ENCODE peak calls at places on chromosomes 7 and 10, in four cellular contexts. G is psoas muscle, P is HTR-8/SVneo, F is memory B cell. E is an unnamed sample.

GRCh38 chr7:104894998-104895850 is 118.8 kb upstream of the KMT2E start:
- DNase-seq in G (no peak), P (no peak), F (no peak), E (peak)

GRCh38 chr7:141664450-141664849 is 37.5 kb downstream of the DENND11 start:
- DNase-seq in G (no peak), P (no peak), F (no peak), E (no peak)

GRCh38 chr7:42493436-42494198 is 256.6 kb upstream of the GLI3 start:
- DNase-seq in G (peak), P (peak), F (no peak), E (no peak)

GRCh38 chr10:32189400-32190084 is 133.3 kb upstream of the KIF5B start:
- DNase-seq in G (no peak), P (no peak), F (no peak), E (no peak)

GRCh38 chr10:49393301-49393700 is 2.6 kb downstream of the DRGX start:
- DNase-seq in G (no peak), P (no peak), F (no peak), E (no peak)

GRCh38 chr10:120402358-120402757 is 54.7 kb upstream of the PLPP4 start:
- DNase-seq in G (no peak), P (no peak), F (no peak), E (no peak)

GRCh38 chr10:76453997-76454396 is 1022.6 kb downstream of the LRMDA start:
- DNase-seq in G (no peak), P (no peak), F (no peak), E (no peak)

GRCh38 chr7:67523706-67524105 is 527.1 kb downstream of the TYW1 start:
- DNase-seq in G (no peak), P (no peak), F (no peak), E (no peak)

GRCh38 chr10:8159628-8160165 is 105.2 kb downstream of the GATA3 start:
- DNase-seq in G (no peak), P (peak), F (no peak), E (no peak)

GRCh38 chr7:113404245-113404644 is 285.9 kb upstream of the SMIM30 start:
- DNase-seq in G (no peak), P (no peak), F (no peak), E (no peak)

GRCh38 chr7:149680316-149681025 is 92.9 kb downstream of the ZNF467 start:
- DNase-seq in G (no peak), P (no peak), F (no peak), E (no peak)

GRCh38 chr7:26436996-26437547 is 145.4 kb downstream of the SNX10 start:
- DNase-seq in G (no peak), P (no peak), F (no peak), E (no peak)

GRCh38 chr7:81857385-81857784 is 87.5 kb upstream of the HGF start:
- DNase-seq in G (no peak), P (no peak), F (no peak), E (no peak)

GRCh38 chr10:45058580-45058979 is 57.9 kb downstream of the ZNF22 start:
- DNase-seq in G (no peak), P (no peak), F (no peak), E (no peak)

GRCh38 chr10:12590682-12591642 is 241.6 kb downstream of the CAMK1D start:
- DNase-seq in G (no peak), P (no peak), F (no peak), E (no peak)

GRCh38 chr10:50572017-50572491 is 51.7 kb downstream of the SGMS1 start:
- DNase-seq in G (no peak), P (no peak), F (no peak), E (no peak)

GRCh38 chr10:121819049-121819448 is 108.8 kb downstream of the ATE1 start:
- DNase-seq in G (no peak), P (no peak), F (no peak), E (no peak)

GRCh38 chr7:156379242-156380070 is 261.1 kb upstream of the RNF32 start:
- DNase-seq in G (no peak), P (no peak), F (no peak), E (no peak)

GRCh38 chr10:77737608-77738007 is 100.0 kb upstream of the KCNMA1 start:
- DNase-seq in G (no peak), P (peak), F (no peak), E (no peak)

GRCh38 chr10:11702264-11702663 is 39.9 kb upstream of the ECHDC3 start:
- DNase-seq in G (no peak), P (no peak), F (no peak), E (no peak)

GRCh38 chr7:9124320-9124719 is 690.9 kb downstream of the NXPH1 start:
- DNase-seq in G (no peak), P (no peak), F (no peak), E (no peak)

GRCh38 chr10:43254199-43254730 is 12.6 kb downstream of the RASGEF1A start:
- DNase-seq in G (no peak), P (no peak), F (no peak), E (no peak)

GRCh38 chr7:132379292-132379691 is 197.0 kb downstream of the PLXNA4 start:
- DNase-seq in G (no peak), P (no peak), F (no peak), E (no peak)

GRCh38 chr10:100510533-100511308 is 8.9 kb downstream of the SEC31B start:
- DNase-seq in G (no peak), P (no peak), F (no peak), E (no peak)

GRCh38 chr7:26508917-26509316 is 217.3 kb downstream of the SNX10 start:
- DNase-seq in G (no peak), P (no peak), F (no peak), E (no peak)

GRCh38 chr7:157846281-157846680 is 509.5 kb downstream of the DNAJB6 start:
- DNase-seq in G (no peak), P (no peak), F (no peak), E (no peak)

GRCh38 chr10:21336476-21337170 is 188.9 kb downstream of the SKIDA1 start:
- DNase-seq in G (peak), P (peak), F (no peak), E (no peak)

GRCh38 chr10:126400641-126401040 is 12.4 kb upstream of the ADAM12 start:
- DNase-seq in G (no peak), P (no peak), F (no peak), E (no peak)

GRCh38 chr10:121658611-121659010 is 60.4 kb upstream of the FGFR2 start:
- DNase-seq in G (no peak), P (no peak), F (no peak), E (no peak)